ENCODE peak calls at places on chromosomes 11 and 22, in four cellular contexts. One of them, this sample, is unnamed.

GRCh38 chr22:44596726-44597125 is 98.7 kb upstream of the RTL6 start:
- DNase-seq in hepatic stellate cell: no peak
- DNase-seq in kidney: no peak
- DNase-seq in posterior cingulate gyrus: no peak
- DNase-seq in this sample: no peak

GRCh38 chr11:114260077-114260476 is 36.1 kb upstream of the NNMT start:
- DNase-seq in posterior cingulate gyrus: no peak
- DNase-seq in hepatic stellate cell: no peak
- DNase-seq in kidney: no peak
- DNase-seq in this sample: no peak

GRCh38 chr11:107549253-107549953 is 16.1 kb downstream of the ALKBH8 start:
- DNase-seq in posterior cingulate gyrus: no peak
- DNase-seq in hepatic stellate cell: no peak
- DNase-seq in kidney: no peak
- DNase-seq in this sample: no peak

GRCh38 chr11:26599421-26599820 is 27.4 kb upstream of the MUC15 start:
- DNase-seq in hepatic stellate cell: no peak
- DNase-seq in kidney: no peak
- DNase-seq in posterior cingulate gyrus: no peak
- DNase-seq in this sample: no peak

GRCh38 chr11:130179396-130180306 is 20.1 kb downstream of the ST14 start:
- DNase-seq in hepatic stellate cell: no peak
- DNase-seq in kidney: peak; percentile 86
- DNase-seq in posterior cingulate gyrus: no peak
- DNase-seq in this sample: no peak

GRCh38 chr11:76628408-76628947 is 42.1 kb downstream of the LRRC32 start:
- DNase-seq in kidney: no peak
- DNase-seq in posterior cingulate gyrus: no peak
- DNase-seq in hepatic stellate cell: no peak
- DNase-seq in this sample: no peak

GRCh38 chr11:71298761-71299181 is 46.4 kb upstream of the SHANK2 start:
- DNase-seq in posterior cingulate gyrus: no peak
- DNase-seq in kidney: no peak
- DNase-seq in hepatic stellate cell: no peak
- DNase-seq in this sample: no peak

GRCh38 chr22:36267058-36267457 is 14.1 kb downstream of the APOL1 start:
- DNase-seq in posterior cingulate gyrus: no peak
- DNase-seq in kidney: no peak
- DNase-seq in hepatic stellate cell: no peak
- DNase-seq in this sample: no peak

GRCh38 chr11:119366690-119367620 is 14.5 kb downstream of the USP2 start:
- DNase-seq in posterior cingulate gyrus: no peak
- DNase-seq in hepatic stellate cell: no peak
- DNase-seq in kidney: peak; percentile 30
- DNase-seq in this sample: no peak

GRCh38 chr11:118200901-118201680 is 23.7 kb downstream of the JAML start:
- DNase-seq in kidney: no peak
- DNase-seq in posterior cingulate gyrus: no peak
- DNase-seq in hepatic stellate cell: no peak
- DNase-seq in this sample: no peak

GRCh38 chr11:105181521-105181920 is 42.0 kb upstream of the CARD18 start:
- DNase-seq in posterior cingulate gyrus: no peak
- DNase-seq in hepatic stellate cell: peak; percentile 2
- DNase-seq in kidney: no peak
- DNase-seq in this sample: no peak

GRCh38 chr11:57566035-57566504 is 1.4 kb downstream of the UBE2L6 start:
- DNase-seq in kidney: no peak
- DNase-seq in posterior cingulate gyrus: no peak
- DNase-seq in hepatic stellate cell: peak; percentile 57
- DNase-seq in this sample: no peak

GRCh38 chr11:72410956-72411355 is 23.4 kb downstream of the CLPB start:
- DNase-seq in hepatic stellate cell: no peak
- DNase-seq in posterior cingulate gyrus: no peak
- DNase-seq in kidney: no peak
- DNase-seq in this sample: no peak

GRCh38 chr22:42269407-42270177 is 861 bp downstream of the TCF20 start:
- DNase-seq in posterior cingulate gyrus: no peak
- DNase-seq in hepatic stellate cell: peak; percentile 48
- DNase-seq in kidney: peak; percentile 92
- DNase-seq in this sample: no peak

GRCh38 chr22:38554281-38554680 is 15.7 kb downstream of the DMC1 start:
- DNase-seq in hepatic stellate cell: peak; percentile 47
- DNase-seq in kidney: no peak
- DNase-seq in posterior cingulate gyrus: no peak
- DNase-seq in this sample: no peak

GRCh38 chr11:46247090-46247489 is 30.4 kb upstream of the CREB3L1 start:
- DNase-seq in kidney: no peak
- DNase-seq in posterior cingulate gyrus: no peak
- DNase-seq in hepatic stellate cell: no peak
- DNase-seq in this sample: no peak

GRCh38 chr22:36331306-36331911 is 56.4 kb downstream of the MYH9 start:
- DNase-seq in kidney: peak; percentile 95
- DNase-seq in posterior cingulate gyrus: no peak
- DNase-seq in hepatic stellate cell: peak; percentile 79
- DNase-seq in this sample: peak; percentile 82

GRCh38 chr11:72744474-72744873 is 7.7 kb downstream of the ARAP1 start:
- DNase-seq in posterior cingulate gyrus: no peak
- DNase-seq in hepatic stellate cell: no peak
- DNase-seq in kidney: peak; percentile 34
- DNase-seq in this sample: no peak

GRCh38 chr22:50274311-50274710 is 4.1 kb upstream of the MAPK11 start:
- DNase-seq in hepatic stellate cell: no peak
- DNase-seq in posterior cingulate gyrus: peak; percentile 72
- DNase-seq in kidney: no peak
- DNase-seq in this sample: peak; percentile 75

GRCh38 chr11:70000228-70000627 is 77.9 kb upstream of the ANO1 start:
- DNase-seq in posterior cingulate gyrus: no peak
- DNase-seq in hepatic stellate cell: no peak
- DNase-seq in kidney: no peak
- DNase-seq in this sample: no peak

GRCh38 chr22:31616315-31616980 is 45.6 kb downstream of the PISD start:
- DNase-seq in hepatic stellate cell: no peak
- DNase-seq in kidney: no peak
- DNase-seq in posterior cingulate gyrus: no peak
- DNase-seq in this sample: no peak

GRCh38 chr11:65083834-65084597 is at the start of the genes CDCA5 and ZFPL1:
- DNase-seq in hepatic stellate cell: peak; percentile 99
- DNase-seq in kidney: peak; percentile 98
- DNase-seq in posterior cingulate gyrus: peak; percentile 95
- DNase-seq in this sample: peak; percentile 97

GRCh38 chr11:130827697-130828377 is 88.4 kb downstream of the SNX19 start:
- DNase-seq in posterior cingulate gyrus: no peak
- DNase-seq in hepatic stellate cell: peak; percentile 86
- DNase-seq in kidney: peak; percentile 87
- DNase-seq in this sample: peak; percentile 64

GRCh38 chr11:35367491-35367890 is 51.9 kb downstream of the SLC1A2 start:
- DNase-seq in posterior cingulate gyrus: no peak
- DNase-seq in hepatic stellate cell: peak; percentile 58
- DNase-seq in kidney: no peak
- DNase-seq in this sample: no peak

GRCh38 chr22:40243891-40244290 is 66.2 kb downstream of the TNRC6B start:
- DNase-seq in hepatic stellate cell: no peak
- DNase-seq in kidney: no peak
- DNase-seq in posterior cingulate gyrus: no peak
- DNase-seq in this sample: no peak

GRCh38 chr22:45537734-45538181 is 35.1 kb downstream of the FBLN1 start:
- DNase-seq in posterior cingulate gyrus: peak; percentile 49
- DNase-seq in hepatic stellate cell: peak; percentile 35
- DNase-seq in kidney: no peak
- DNase-seq in this sample: peak; percentile 38

GRCh38 chr11:72528121-72528520 is 93.8 kb upstream of the CLPB start:
- DNase-seq in posterior cingulate gyrus: no peak
- DNase-seq in kidney: no peak
- DNase-seq in hepatic stellate cell: no peak
- DNase-seq in this sample: no peak

GRCh38 chr11:31417357-31417756 is 47.7 kb downstream of the DNAJC24 start:
- DNase-seq in posterior cingulate gyrus: no peak
- DNase-seq in hepatic stellate cell: no peak
- DNase-seq in kidney: no peak
- DNase-seq in this sample: no peak

GRCh38 chr11:103035656-103036434 is 56.1 kb downstream of the DCUN1D5 start:
- DNase-seq in kidney: no peak
- DNase-seq in hepatic stellate cell: peak; percentile 29
- DNase-seq in posterior cingulate gyrus: no peak
- DNase-seq in this sample: peak; percentile 32

GRCh38 chr11:68396526-68396925 is 64.0 kb upstream of the PPP6R3 start:
- DNase-seq in hepatic stellate cell: no peak
- DNase-seq in posterior cingulate gyrus: no peak
- DNase-seq in kidney: no peak
- DNase-seq in this sample: no peak

GRCh38 chr22:22555596-22555995 is 3.5 kb downstream of the PRAME start:
- DNase-seq in posterior cingulate gyrus: no peak
- DNase-seq in kidney: no peak
- DNase-seq in hepatic stellate cell: no peak
- DNase-seq in this sample: no peak